ENCODE peak calls at places on chromosomes 5 and 9, in nine cellular contexts. R is stomach; C is PC-3; Z is ovary; A is left ventricle myocardium inferior; F is Panc1; U is mucosa of descending colon; B is CD8-positive, alpha-beta T cell; M is cardiac muscle cell. P is an unnamed sample. For H3K4me1 and H3K36me3, the result is how much of the 10 kb centered on the place peaks cover.

GRCh38 chr5:40409600-40409999 is 270.1 kb upstream of the PTGER4 start:
- DNase-seq in R (no peak), C (no peak), Z (no peak), A (no peak), F (no peak), U (no peak), B (no peak), M (peak), P (no peak)

GRCh38 chr5:160252916-160253315 is 23.6 kb downstream of the FABP6 start:
- DNase-seq in R (no peak), C (no peak), Z (no peak), A (no peak), F (no peak), U (no peak), B (no peak), M (no peak), P (no peak)

GRCh38 chr9:86494644-86495081 is 140.5 kb upstream of the TUT7 start:
- DNase-seq in R (no peak), C (no peak), Z (no peak), A (no peak), F (no peak), U (no peak), B (no peak), M (peak), P (no peak)

GRCh38 chr9:36864491-36865410 is 169.3 kb downstream of the PAX5 start:
- DNase-seq in R (no peak), C (no peak), Z (no peak), A (no peak), F (no peak), U (no peak), B (no peak), M (no peak), P (peak)

GRCh38 chr5:34585601-34586104 is 70.5 kb upstream of the RAI14 start:
- DNase-seq in R (peak), C (peak), Z (no peak), A (no peak), F (peak), U (no peak), B (no peak), M (peak), P (no peak)

GRCh38 chr5:128426090-128426534 is 111.9 kb downstream of the FBN2 start:
- DNase-seq in R (no peak), C (no peak), Z (no peak), A (no peak), F (no peak), U (no peak), B (no peak), M (no peak), P (no peak)

GRCh38 chr5:1726469-1726865 is 73.2 kb downstream of the MRPL36 start:
- DNase-seq in R (peak), C (no peak), Z (no peak), A (no peak), F (no peak), U (no peak), B (no peak), M (no peak), P (no peak)

GRCh38 chr5:69261034-69261433 is 26.3 kb downstream of the CDK7 start:
- DNase-seq in R (no peak), C (peak), Z (no peak), A (no peak), F (no peak), U (no peak), B (no peak), M (no peak), P (no peak)

GRCh38 chr5:10913846-10914245 is 152.8 kb upstream of the DAP start:
- DNase-seq in R (no peak), C (peak), Z (no peak), A (no peak), F (no peak), U (no peak), B (no peak), M (peak), P (no peak)

GRCh38 chr5:6570530-6570929 is 62.3 kb downstream of the NSUN2 start:
- DNase-seq in R (no peak), C (no peak), Z (no peak), A (no peak), F (no peak), U (no peak), B (no peak), M (no peak), P (no peak)

GRCh38 chr9:131758972-131759647 is 19.2 kb upstream of the RAPGEF1 start:
- DNase-seq in R (no peak), C (peak), Z (no peak), A (no peak), F (no peak), U (no peak), B (no peak), M (no peak), P (no peak)

GRCh38 chr5:81826128-81826527 is 75.2 kb upstream of the SSBP2 start:
- DNase-seq in R (no peak), C (no peak), Z (no peak), A (no peak), F (no peak), U (no peak), B (no peak), M (peak), P (no peak)

GRCh38 chr9:15306068-15306756 is 804 bp downstream of the TTC39B start:
- DNase-seq in R (peak), C (peak), Z (peak), A (peak), F (no peak), U (peak), B (no peak), M (peak), P (peak)

GRCh38 chr9:38346811-38347735 is 45.4 kb upstream of the ALDH1B1 start:
- DNase-seq in R (no peak), C (no peak), Z (no peak), A (no peak), F (no peak), U (no peak), B (no peak), M (no peak), P (peak)

GRCh38 chr5:96968614-96969013 is 32.7 kb downstream of the LNPEP start:
- DNase-seq in R (no peak), C (no peak), Z (no peak), A (no peak), F (no peak), U (no peak), B (no peak), M (no peak), P (peak)

GRCh38 chr5:111853748-111854147 is 96.8 kb upstream of the NREP start:
- DNase-seq in R (no peak), C (no peak), Z (no peak), A (no peak), F (no peak), U (no peak), B (no peak), M (peak), P (no peak)

GRCh38 chr9:68979538-68980314 is 34.2 kb downstream of the PRKACG start:
- DNase-seq in R (no peak), C (no peak), Z (no peak), A (peak), F (no peak), U (no peak), B (no peak), M (no peak), P (no peak)

GRCh38 chr9:116124472-116125040 is 29.0 kb upstream of the PAPPA start:
- DNase-seq in R (no peak), C (no peak), Z (no peak), A (no peak), F (no peak), U (no peak), B (no peak), M (peak), P (no peak)

GRCh38 chr5:103120607-103121200 is 603 bp downstream of the PPIP5K2 start:
- DNase-seq in R (no peak), C (peak), Z (no peak), A (no peak), F (no peak), U (peak), B (no peak), M (peak), P (peak)

GRCh38 chr9:114668146-114668545 is 10.5 kb upstream of the TEX53 start:
- DNase-seq in R (no peak), C (no peak), Z (no peak), A (no peak), F (no peak), U (no peak), B (no peak), M (no peak), P (no peak)

GRCh38 chr5:108653201-108653600 is 94.5 kb upstream of the FER start:
- DNase-seq in R (no peak), C (no peak), Z (no peak), A (no peak), F (no peak), U (no peak), B (no peak), M (no peak), P (no peak)

GRCh38 chr9:110048976-110049698 is 158.8 kb downstream of the C9orf152 start:
- DNase-seq in R (no peak), C (peak), Z (no peak), A (no peak), F (no peak), U (peak), B (no peak), M (peak), P (peak)

GRCh38 chr5:35161637-35162248 is 68.5 kb downstream of the PRLR start:
- DNase-seq in R (no peak), C (no peak), Z (no peak), A (no peak), F (no peak), U (no peak), B (no peak), M (no peak), P (no peak)

GRCh38 chr9:98271479-98271878 is 16.0 kb upstream of the TBC1D2 start:
- DNase-seq in R (no peak), C (no peak), Z (no peak), A (no peak), F (no peak), U (no peak), B (no peak), M (no peak), P (no peak)

GRCh38 chr9:33877727-33878489 is 60.9 kb downstream of the UBE2R2 start:
- DNase-seq in R (no peak), C (no peak), Z (no peak), A (no peak), F (no peak), U (no peak), B (no peak), M (no peak), P (no peak)

GRCh38 chr9:99134893-99135341 is 30.0 kb downstream of the TGFBR1 start:
- DNase-seq in R (no peak), C (no peak), Z (no peak), A (no peak), F (no peak), U (no peak), B (no peak), M (peak), P (no peak)

GRCh38 chr5:83562817-83563557 is 91.4 kb downstream of the VCAN start:
- DNase-seq in R (no peak), C (no peak), Z (no peak), A (no peak), F (no peak), U (no peak), B (no peak), M (peak), P (no peak)

GRCh38 chr9:76657265-76657664 is 107.0 kb upstream of the PCA3 start:
- DNase-seq in R (no peak), C (no peak), Z (no peak), A (no peak), F (no peak), U (no peak), B (no peak), M (no peak), P (no peak)

GRCh38 chr9:95143591-95144561 is 173.6 kb downstream of the FANCC start:
- DNase-seq in R (peak), C (no peak), Z (peak), A (peak), F (no peak), U (peak), B (no peak), M (peak), P (no peak)

GRCh38 chr9:36894695-36895310 is 139.3 kb downstream of the PAX5 start:
- DNase-seq in R (no peak), C (no peak), Z (no peak), A (no peak), F (no peak), U (no peak), B (no peak), M (no peak), P (peak)

GRCh38 chr9:136983167-136983566 is 374 bp downstream of the LCNL1 start:
- DNase-seq in R (no peak), C (no peak), Z (no peak), A (no peak), F (no peak), U (no peak), B (no peak), M (no peak), P (no peak)

GRCh38 chr9:136985027-136985602 is 2.3 kb downstream of the LCNL1 start:
- DNase-seq in R (no peak), C (no peak), Z (no peak), A (no peak), F (no peak), U (no peak), B (no peak), M (no peak), P (no peak)

GRCh38 chr9:136985853-136986252 is 3.1 kb downstream of the LCNL1 start:
- DNase-seq in R (no peak), C (no peak), Z (no peak), A (no peak), F (no peak), U (no peak), B (no peak), M (no peak), P (no peak)

GRCh38 chr9:136983611-136984314 is 970 bp downstream of the LCNL1 start:
- DNase-seq in R (no peak), C (no peak), Z (no peak), A (no peak), F (no peak), U (no peak), B (no peak), M (peak), P (no peak)

DNA sequence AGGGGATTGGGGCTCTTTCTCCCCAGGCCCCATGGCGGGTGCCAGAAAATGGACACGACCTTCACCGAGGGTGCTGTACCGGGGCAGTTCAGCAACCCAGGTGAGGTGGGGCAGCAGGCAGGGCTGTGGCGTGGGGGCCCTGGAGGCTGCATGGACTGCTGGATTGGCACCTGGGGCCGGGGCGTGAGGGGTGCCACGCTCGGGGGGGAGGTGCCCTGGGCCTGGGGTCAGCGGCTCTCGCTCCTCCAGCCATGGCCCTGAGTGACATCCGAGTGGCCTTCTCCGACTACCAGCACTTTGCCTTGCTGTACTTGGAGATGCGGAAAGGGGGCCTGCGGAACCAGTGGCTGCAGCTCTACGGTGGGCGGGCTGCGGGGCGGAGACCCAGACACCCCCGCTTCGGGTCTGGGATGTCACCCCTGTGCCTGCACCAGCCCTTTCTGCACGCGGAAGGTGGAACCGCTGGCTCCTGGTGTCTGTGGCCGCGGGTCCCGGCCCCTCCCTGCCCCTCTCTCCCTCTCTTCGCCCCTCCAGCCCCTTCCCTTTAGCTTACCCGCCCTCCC is 1.8 kb downstream of the LCNL1 start:
- DNase-seq in R (no peak), C (no peak), Z (no peak), A (no peak), F (no peak), U (no peak), B (no peak), M (no peak), P (no peak)
- H3K4me1 ChIP-seq in R (under half), C (under half), Z (under half), A (half or more), F (under half), U (under half), B (under half), M (under half), P (under half)

GRCh38 chr9:121026260-121026691 is 23.8 kb downstream of the C5 start:
- DNase-seq in R (no peak), C (peak), Z (no peak), A (no peak), F (no peak), U (no peak), B (no peak), M (peak), P (no peak)
- H3K36me3 ChIP-seq in R (under half), C (under half), Z (under half), A (under half), F (under half), U (under half), B (under half), M (under half), P (under half)

GRCh38 chr9:126618200-126618589 is 4.5 kb downstream of the LMX1B start:
- DNase-seq in R (no peak), C (no peak), Z (no peak), A (no peak), F (no peak), U (no peak), B (no peak), M (no peak), P (no peak)
- H3K4me1 ChIP-seq in R (under half), C (under half), Z (under half), A (under half), F (under half), U (under half), B (under half), M (under half), P (under half)

GRCh38 chr5:148427370-148428042 is 43.7 kb downstream of the FBXO38 start:
- DNase-seq in R (no peak), C (no peak), Z (no peak), A (no peak), F (no peak), U (no peak), B (no peak), M (no peak), P (no peak)
- H3K36me3 ChIP-seq in R (half or more), C (half or more), Z (under half), A (half or more), F (under half), U (under half), B (under half), M (half or more), P (half or more)

DNA sequence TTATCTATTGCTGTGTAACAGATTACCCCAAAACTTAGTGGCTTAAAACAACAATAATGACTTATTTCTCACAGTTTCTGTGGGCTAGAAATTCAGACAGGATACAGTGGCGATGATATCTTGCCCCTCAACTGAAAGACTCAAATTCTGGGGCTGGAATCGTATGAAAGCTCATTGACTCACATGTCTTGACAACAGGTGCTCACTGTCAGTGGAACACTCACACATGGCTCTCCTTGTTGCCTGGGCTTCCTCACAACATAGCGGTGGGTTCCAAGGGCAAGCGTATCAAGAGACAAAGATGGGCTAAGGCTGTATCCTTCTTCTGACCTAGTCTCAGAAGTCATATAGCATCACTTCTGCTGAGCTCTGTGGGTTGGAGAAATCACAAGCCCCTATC is 3.7 kb upstream of the GNPDA1 start:
- DNase-seq in R (no peak), C (no peak), Z (no peak), A (no peak), F (no peak), U (no peak), B (no peak), M (no peak), P (no peak)
- H3K4me1 ChIP-seq in R (under half), C (under half), Z (under half), A (under half), F (under half), U (under half), B (half or more), M (under half), P (under half)

GRCh38 chr9:89352874-89353649 is 34.8 kb downstream of the SECISBP2 start:
- DNase-seq in R (no peak), C (no peak), Z (no peak), A (no peak), F (no peak), U (no peak), B (no peak), M (no peak), P (no peak)

GRCh38 chr9:89354471-89354870 is 36.2 kb downstream of the SECISBP2 start:
- DNase-seq in R (no peak), C (no peak), Z (no peak), A (no peak), F (no peak), U (no peak), B (no peak), M (no peak), P (no peak)

GRCh38 chr9:89351584-89351983 is 33.3 kb downstream of the SECISBP2 start:
- DNase-seq in R (no peak), C (no peak), Z (no peak), A (no peak), F (no peak), U (no peak), B (no peak), M (no peak), P (no peak)

GRCh38 chr9:89352451-89352850 is 34.2 kb downstream of the SECISBP2 start:
- DNase-seq in R (no peak), C (no peak), Z (no peak), A (no peak), F (no peak), U (no peak), B (no peak), M (no peak), P (no peak)

DNA sequence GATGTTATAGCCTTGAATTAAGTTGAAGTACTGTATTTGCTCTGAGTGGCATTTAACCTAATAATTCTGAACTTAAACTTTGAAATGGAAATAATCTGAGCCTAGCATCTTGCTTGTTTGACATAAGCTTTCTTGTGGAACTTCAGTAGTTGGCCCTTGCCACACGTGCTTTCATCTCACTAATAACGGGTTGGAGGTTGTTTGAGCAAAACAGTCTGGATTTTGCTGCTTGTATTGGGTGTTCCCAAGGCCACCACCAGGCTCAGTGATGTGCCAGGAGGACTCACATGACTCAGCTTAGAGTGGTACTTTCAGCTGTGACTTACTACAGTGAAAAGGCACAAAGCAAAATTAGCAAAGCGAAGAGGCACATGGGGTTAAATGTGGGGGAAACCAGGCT is 35.7 kb downstream of the SECISBP2 start:
- DNase-seq in R (no peak), C (peak), Z (no peak), A (no peak), F (no peak), U (no peak), B (no peak), M (no peak), P (no peak)
- H3K36me3 ChIP-seq in R (half or more), C (under half), Z (under half), A (half or more), F (under half), U (under half), B (half or more), M (under half), P (half or more)

GRCh38 chr5:180808461-180809000 is 5.9 kb upstream of the MGAT1 start:
- DNase-seq in R (no peak), C (no peak), Z (no peak), A (no peak), F (no peak), U (peak), B (no peak), M (no peak), P (no peak)
- H3K4me1 ChIP-seq in R (half or more), C (under half), Z (under half), A (half or more), F (half or more), U (half or more), B (half or more), M (under half), P (under half)

DNA sequence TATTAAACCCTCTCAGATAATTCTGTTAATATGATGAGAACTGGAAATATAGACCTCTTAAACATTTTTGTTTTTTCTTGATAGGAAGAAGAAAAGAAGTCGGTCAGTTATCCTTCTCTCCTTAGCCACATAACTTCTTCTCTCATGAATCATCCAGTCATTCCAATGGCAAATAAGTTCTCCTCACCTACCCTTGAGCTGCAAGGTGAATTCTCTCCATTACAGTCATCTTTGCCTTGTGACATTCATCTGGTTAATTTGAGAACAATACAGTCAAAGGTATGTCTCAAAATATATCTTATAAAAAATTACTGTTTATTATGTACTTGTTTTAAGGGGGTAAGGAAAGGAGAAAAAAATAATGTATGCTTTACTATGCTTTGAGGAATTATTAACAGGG is 165.3 kb downstream of the MAN2A1 start:
- DNase-seq in R (no peak), C (peak), Z (no peak), A (no peak), F (no peak), U (no peak), B (no peak), M (no peak), P (no peak)
- H3K36me3 ChIP-seq in R (half or more), C (under half), Z (under half), A (half or more), F (under half), U (under half), B (under half), M (under half), P (under half)

P was measured in HAP-1.